ENCODE peak calls at places on chromosome X, in seven cellular contexts. One of them, this sample, is unnamed. For H3K4me1, the result is how much of the 10 kb centered on the place peaks cover.

GRCh38 chrX:39969099-39969825 is 128.5 kb downstream of the BCOR start:
- DNase-seq in upper lobe of left lung: peak
- DNase-seq in sigmoid colon: no peak
- DNase-seq in breast epithelium: no peak
- DNase-seq in heart left ventricle: no peak
- DNase-seq in esophagus squamous epithelium: no peak
- DNase-seq in body of pancreas: no peak
- DNase-seq in this sample: no peak

GRCh38 chrX:120559799-120560198 is 963 bp downstream of the CUL4B start:
- DNase-seq in upper lobe of left lung: no peak
- DNase-seq in sigmoid colon: no peak
- DNase-seq in breast epithelium: no peak
- DNase-seq in heart left ventricle: no peak
- DNase-seq in esophagus squamous epithelium: no peak
- DNase-seq in body of pancreas: no peak
- DNase-seq in this sample: no peak

GRCh38 chrX:141928432-141928831 is 24.7 kb downstream of the MAGEC1 start:
- DNase-seq in upper lobe of left lung: no peak
- DNase-seq in sigmoid colon: no peak
- DNase-seq in breast epithelium: no peak
- DNase-seq in heart left ventricle: no peak
- DNase-seq in esophagus squamous epithelium: no peak
- DNase-seq in body of pancreas: no peak
- DNase-seq in this sample: no peak

GRCh38 chrX:129606918-129607317 is 47.8 kb downstream of the APLN start:
- DNase-seq in upper lobe of left lung: no peak
- DNase-seq in sigmoid colon: peak
- DNase-seq in breast epithelium: peak
- DNase-seq in heart left ventricle: peak
- DNase-seq in esophagus squamous epithelium: no peak
- DNase-seq in body of pancreas: peak
- DNase-seq in this sample: no peak

GRCh38 chrX:96480081-96480480 is 204.6 kb upstream of the DIAPH2 start:
- DNase-seq in upper lobe of left lung: no peak
- DNase-seq in sigmoid colon: no peak
- DNase-seq in breast epithelium: no peak
- DNase-seq in heart left ventricle: no peak
- DNase-seq in esophagus squamous epithelium: no peak
- DNase-seq in body of pancreas: no peak
- DNase-seq in this sample: no peak

GRCh38 chrX:10900585-10901289 is 210.4 kb upstream of the HCCS start:
- DNase-seq in upper lobe of left lung: no peak
- DNase-seq in sigmoid colon: no peak
- DNase-seq in breast epithelium: no peak
- DNase-seq in heart left ventricle: no peak
- DNase-seq in esophagus squamous epithelium: no peak
- DNase-seq in body of pancreas: no peak
- DNase-seq in this sample: no peak

GRCh38 chrX:22095306-22095705 is 63.2 kb downstream of the PHEX start:
- DNase-seq in upper lobe of left lung: no peak
- DNase-seq in sigmoid colon: peak
- DNase-seq in breast epithelium: peak
- DNase-seq in heart left ventricle: peak
- DNase-seq in esophagus squamous epithelium: no peak
- DNase-seq in body of pancreas: no peak
- DNase-seq in this sample: no peak

GRCh38 chrX:70226048-70226447 is 8.4 kb upstream of the AWAT1 start:
- DNase-seq in upper lobe of left lung: no peak
- DNase-seq in sigmoid colon: no peak
- DNase-seq in breast epithelium: no peak
- DNase-seq in heart left ventricle: no peak
- DNase-seq in esophagus squamous epithelium: no peak
- DNase-seq in body of pancreas: no peak
- DNase-seq in this sample: no peak

GRCh38 chrX:100296183-100296753 is 113.8 kb downstream of the PCDH19 start:
- DNase-seq in upper lobe of left lung: no peak
- DNase-seq in sigmoid colon: no peak
- DNase-seq in breast epithelium: no peak
- DNase-seq in heart left ventricle: no peak
- DNase-seq in esophagus squamous epithelium: no peak
- DNase-seq in body of pancreas: no peak
- DNase-seq in this sample: no peak

GRCh38 chrX:51837451-51837850 is 56.0 kb upstream of the MAGED1 start:
- DNase-seq in upper lobe of left lung: no peak
- DNase-seq in sigmoid colon: no peak
- DNase-seq in breast epithelium: no peak
- DNase-seq in heart left ventricle: no peak
- DNase-seq in esophagus squamous epithelium: no peak
- DNase-seq in body of pancreas: no peak
- DNase-seq in this sample: no peak

GRCh38 chrX:2540426-2540942 is 39.7 kb upstream of the DHRSX start:
- DNase-seq in upper lobe of left lung: no peak
- DNase-seq in sigmoid colon: no peak
- DNase-seq in breast epithelium: no peak
- DNase-seq in heart left ventricle: no peak
- DNase-seq in esophagus squamous epithelium: no peak
- DNase-seq in body of pancreas: no peak
- DNase-seq in this sample: no peak

DNA sequence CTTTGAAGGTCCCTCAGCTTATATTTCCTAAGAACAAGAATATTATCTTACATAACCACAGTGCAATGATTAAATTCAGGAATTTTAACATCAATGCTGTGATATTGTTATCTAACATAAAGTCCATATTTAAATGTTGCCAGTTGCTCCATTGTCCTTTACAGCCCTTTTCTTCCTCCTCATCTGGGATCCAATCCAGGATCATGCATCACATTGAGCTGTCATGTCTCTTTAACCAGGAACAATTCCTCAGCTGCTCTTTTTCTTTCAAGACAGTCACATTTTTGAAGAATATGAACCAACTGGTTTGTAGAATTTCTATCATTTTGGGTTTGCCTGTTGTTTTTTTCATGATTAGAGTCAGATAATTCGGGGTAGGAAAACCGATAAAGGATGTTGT is 12.0 kb downstream of the TMSB4X start:
- DNase-seq in upper lobe of left lung: no peak
- DNase-seq in sigmoid colon: no peak
- DNase-seq in breast epithelium: no peak
- DNase-seq in heart left ventricle: no peak
- DNase-seq in esophagus squamous epithelium: no peak
- DNase-seq in body of pancreas: no peak
- DNase-seq in this sample: no peak
- H3K4me1 ChIP-seq in upper lobe of left lung: under half
- H3K4me1 ChIP-seq in sigmoid colon: under half
- H3K4me1 ChIP-seq in breast epithelium: under half
- H3K4me1 ChIP-seq in heart left ventricle: under half
- H3K4me1 ChIP-seq in esophagus squamous epithelium: under half
- H3K4me1 ChIP-seq in body of pancreas: half or more
- H3K4me1 ChIP-seq in this sample: under half

GRCh38 chrX:47129157-47129878 is 15.2 kb downstream of the NDUFB11 start:
- DNase-seq in upper lobe of left lung: no peak
- DNase-seq in sigmoid colon: peak
- DNase-seq in breast epithelium: peak
- DNase-seq in heart left ventricle: peak
- DNase-seq in esophagus squamous epithelium: peak
- DNase-seq in body of pancreas: peak
- DNase-seq in this sample: peak
- TF ChIP-seq POLR2A in upper lobe of left lung: no peak
- TF ChIP-seq POLR2A in sigmoid colon: no peak
- TF ChIP-seq POLR2A in breast epithelium: peak
- TF ChIP-seq POLR2A in heart left ventricle: no peak
- TF ChIP-seq POLR2A in esophagus squamous epithelium: no peak
- TF ChIP-seq POLR2A in body of pancreas: peak
- TF ChIP-seq POLR2A in this sample: no peak

GRCh38 chrX:112644713-112645112 is 35.0 kb downstream of the LHFPL1 start:
- DNase-seq in upper lobe of left lung: no peak
- DNase-seq in sigmoid colon: no peak
- DNase-seq in breast epithelium: no peak
- DNase-seq in heart left ventricle: no peak
- DNase-seq in esophagus squamous epithelium: no peak
- DNase-seq in body of pancreas: no peak
- DNase-seq in this sample: no peak
- H3K4me1 ChIP-seq in upper lobe of left lung: under half
- H3K4me1 ChIP-seq in sigmoid colon: under half
- H3K4me1 ChIP-seq in breast epithelium: under half
- H3K4me1 ChIP-seq in heart left ventricle: under half
- H3K4me1 ChIP-seq in esophagus squamous epithelium: under half
- H3K4me1 ChIP-seq in body of pancreas: under half
- H3K4me1 ChIP-seq in this sample: under half

GRCh38 chrX:48474581-48474980 is 1.4 kb upstream of the FTSJ1 start:
- DNase-seq in upper lobe of left lung: no peak
- DNase-seq in sigmoid colon: no peak
- DNase-seq in breast epithelium: no peak
- DNase-seq in heart left ventricle: no peak
- DNase-seq in esophagus squamous epithelium: no peak
- DNase-seq in body of pancreas: no peak
- DNase-seq in this sample: no peak

GRCh38 chrX:48476919-48477318 is 920 bp downstream of the FTSJ1 start:
- DNase-seq in upper lobe of left lung: no peak
- DNase-seq in sigmoid colon: no peak
- DNase-seq in breast epithelium: no peak
- DNase-seq in heart left ventricle: no peak
- DNase-seq in esophagus squamous epithelium: no peak
- DNase-seq in body of pancreas: no peak
- DNase-seq in this sample: no peak

GRCh38 chrX:48474127-48474526 is 1.9 kb upstream of the FTSJ1 start:
- DNase-seq in upper lobe of left lung: no peak
- DNase-seq in sigmoid colon: no peak
- DNase-seq in breast epithelium: no peak
- DNase-seq in heart left ventricle: no peak
- DNase-seq in esophagus squamous epithelium: no peak
- DNase-seq in body of pancreas: no peak
- DNase-seq in this sample: no peak

GRCh38 chrX:48475295-48475694 is 704 bp upstream of the FTSJ1 start:
- DNase-seq in upper lobe of left lung: no peak
- DNase-seq in sigmoid colon: no peak
- DNase-seq in breast epithelium: no peak
- DNase-seq in heart left ventricle: no peak
- DNase-seq in esophagus squamous epithelium: no peak
- DNase-seq in body of pancreas: no peak
- DNase-seq in this sample: no peak

DNA sequence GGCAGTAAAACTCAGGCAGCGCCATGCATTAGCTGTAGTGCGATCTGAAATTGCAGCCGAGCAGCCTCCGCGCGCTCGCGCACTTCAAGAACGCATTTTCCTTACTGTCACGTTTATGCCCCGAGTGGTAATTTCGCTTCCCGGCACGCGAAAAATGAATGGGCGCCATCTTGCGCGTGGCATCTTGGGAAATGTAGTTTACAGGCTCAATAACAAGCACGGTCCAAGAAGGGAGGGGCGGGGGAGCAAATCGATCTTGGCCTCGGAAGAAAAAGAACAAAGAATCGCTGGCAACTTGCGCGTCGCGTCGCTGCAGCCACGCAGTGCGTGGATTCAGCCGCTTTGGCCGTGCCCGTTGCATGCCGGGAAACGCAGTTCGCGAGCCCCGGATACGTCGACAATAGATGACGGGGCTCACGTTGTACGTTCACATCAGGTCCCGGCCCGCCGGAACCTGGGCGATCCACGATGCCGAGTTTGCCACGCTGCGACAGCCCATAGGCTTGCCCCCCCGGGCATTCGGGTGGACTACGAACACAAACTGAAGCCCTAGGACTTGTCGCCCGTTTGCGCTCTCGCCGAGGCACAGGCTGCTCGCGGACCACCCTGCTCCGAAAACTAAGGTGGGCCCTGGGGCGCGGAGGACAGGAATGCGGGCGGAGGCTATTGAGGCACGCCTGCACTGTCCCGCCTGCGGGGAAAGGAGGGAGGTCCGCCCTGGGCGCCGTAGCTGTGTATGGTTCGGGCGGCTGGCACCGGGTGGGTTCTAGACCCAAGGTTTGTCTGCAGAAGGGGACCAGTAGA is at the start of gene FTSJ1:
- DNase-seq in upper lobe of left lung: peak
- DNase-seq in sigmoid colon: peak
- DNase-seq in breast epithelium: peak
- DNase-seq in heart left ventricle: peak
- DNase-seq in esophagus squamous epithelium: peak
- DNase-seq in body of pancreas: peak
- DNase-seq in this sample: peak
- TF ChIP-seq POLR2A in upper lobe of left lung: peak
- TF ChIP-seq POLR2A in sigmoid colon: no peak
- TF ChIP-seq POLR2A in breast epithelium: no peak
- TF ChIP-seq POLR2A in heart left ventricle: peak
- TF ChIP-seq POLR2A in esophagus squamous epithelium: no peak
- TF ChIP-seq POLR2A in body of pancreas: peak
- TF ChIP-seq POLR2A in this sample: no peak

This sample was measured in spleen.